ENCODE peak calls at places on chromosomes 3 and 15, in seven cellular contexts. O is H1, X is GM12878, K is A549, V is HCT116, B is K562, F is HepG2. R is an unnamed sample.

GRCh38 chr3:152574461-152575079 is 260.4 kb upstream of the P2RY1 start:
- DNase-seq in O (no peak), X (peak; percentile 26), K (peak; percentile 58), V (peak; percentile 38), B (peak; percentile 43), F (peak; percentile 26), R (peak; percentile 51)

GRCh38 chr15:40958723-40959122 is 5.5 kb downstream of the CHAC1 start:
- DNase-seq in O (no peak), X (no peak), K (no peak), V (no peak), B (no peak), F (no peak), R (no peak)

GRCh38 chr15:68843425-68844311 is 23.0 kb upstream of the ANP32A start:
- DNase-seq in O (no peak), X (no peak), K (no peak), V (no peak), B (no peak), F (no peak), R (no peak)

GRCh38 chr3:133948131-133948810 is 52.6 kb upstream of the RAB6B start:
- DNase-seq in O (no peak), X (no peak), K (no peak), V (no peak), B (no peak), F (no peak), R (no peak)

GRCh38 chr3:10437995-10438901 is 67.1 kb downstream of the ATP2B2 start:
- DNase-seq in O (no peak), X (no peak), K (no peak), V (no peak), B (peak; percentile 79), F (no peak), R (peak; percentile 96)

GRCh38 chr3:192864943-192865342 is 52.7 kb downstream of the MB21D2 start:
- DNase-seq in O (no peak), X (no peak), K (no peak), V (no peak), B (no peak), F (no peak), R (peak; percentile 43)

GRCh38 chr15:77305953-77306352 is 114.0 kb downstream of the PEAK1 start:
- DNase-seq in O (no peak), X (no peak), K (no peak), V (no peak), B (no peak), F (no peak), R (no peak)

GRCh38 chr3:127101411-127102067 is 91.4 kb upstream of the PRR23E start:
- DNase-seq in O (no peak), X (no peak), K (no peak), V (no peak), B (no peak), F (no peak), R (no peak)

GRCh38 chr15:65935391-65935790 is 66.1 kb downstream of the RAB11A start:
- DNase-seq in O (no peak), X (no peak), K (no peak), V (no peak), B (no peak), F (no peak), R (no peak)

DNA sequence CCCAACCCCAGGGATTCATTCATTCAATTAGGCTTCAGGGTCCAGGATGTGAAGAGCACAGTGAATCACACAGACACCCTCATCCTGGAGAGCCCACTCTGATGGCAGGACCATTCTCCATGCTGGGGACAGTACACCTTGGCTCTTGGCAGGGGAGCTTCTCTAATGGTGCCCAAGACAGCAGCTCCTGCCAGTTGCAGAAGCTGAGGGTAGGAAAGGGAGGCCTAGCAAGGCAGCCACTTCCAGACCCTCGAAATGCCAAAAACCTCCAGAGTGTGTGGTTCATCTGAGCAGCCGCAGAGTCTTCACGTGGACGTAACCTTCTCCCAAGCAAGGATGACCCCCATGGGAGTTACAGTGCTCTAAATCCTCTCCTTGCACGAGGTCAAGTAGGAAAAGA is 186.2 kb downstream of the XXYLT1 start:
- DNase-seq in O (no peak), X (no peak), K (no peak), V (no peak), B (no peak), F (no peak), R (no peak)
- TF ChIP-seq CEBPB in O (no peak), X (no peak), K (no peak), V (no peak), B (no peak), F (no peak), R (no peak)

GRCh38 chr15:97545799-97546198 is 414.7 kb upstream of the ARRDC4 start:
- DNase-seq in O (no peak), X (no peak), K (no peak), V (no peak), B (no peak), F (no peak), R (no peak)
- TF ChIP-seq CEBPB in O (no peak), X (no peak), K (no peak), V (no peak), B (no peak), F (no peak), R (no peak)

GRCh38 chr3:141530133-141530768 is 43.4 kb downstream of the RASA2 start:
- DNase-seq in O (no peak), X (no peak), K (peak; percentile 10), V (no peak), B (no peak), F (no peak), R (peak; percentile 81)
- TF ChIP-seq CEBPB in O (no peak), X (no peak), K (peak; percentile 41), V (no peak), B (no peak), F (no peak), R (peak; percentile 90)

DNA sequence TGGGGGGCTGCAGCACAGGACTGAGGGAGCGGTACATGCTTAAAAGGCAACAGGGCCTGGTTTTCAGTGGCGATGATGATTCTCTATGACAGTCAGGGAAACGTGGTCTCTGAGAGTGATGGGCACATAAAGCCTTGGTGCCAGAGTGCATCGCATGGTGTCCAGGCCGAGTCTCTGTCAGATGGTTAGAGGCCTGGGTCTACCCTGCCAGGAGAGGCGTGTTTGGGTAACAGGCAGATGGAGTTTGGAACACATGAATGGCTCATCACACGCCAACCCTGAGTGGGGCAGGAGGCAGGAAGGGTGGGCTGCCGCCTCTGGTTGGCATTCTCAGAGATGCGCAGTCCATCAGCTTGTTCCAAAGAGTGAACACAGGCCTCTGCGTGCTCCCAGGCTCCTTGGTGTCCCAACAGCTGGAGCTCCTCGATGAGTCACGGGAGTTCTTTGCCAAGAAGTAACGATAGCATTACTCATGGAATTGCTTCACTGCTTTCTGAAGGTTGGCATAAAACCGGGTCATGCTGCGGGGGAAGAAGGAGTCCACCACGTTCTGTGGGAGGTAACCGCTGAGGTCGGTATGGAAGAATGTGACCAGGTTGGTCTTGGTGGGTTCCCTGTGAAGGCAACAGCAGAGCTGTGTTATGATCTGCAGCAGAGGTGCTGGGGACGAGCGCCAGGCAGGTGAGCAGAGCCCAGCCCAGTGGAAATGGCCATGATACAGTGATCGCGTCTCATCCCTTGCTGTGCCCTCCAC is 11.0 kb downstream of the STARD5 start:
- DNase-seq in O (no peak), X (no peak), K (peak; percentile 81), V (peak; percentile 84), B (no peak), F (no peak), R (peak; percentile 99)
- TF ChIP-seq CEBPB in O (no peak), X (no peak), K (peak; percentile 93), V (peak; percentile 98), B (no peak), F (no peak), R (peak; percentile 100)

GRCh38 chr3:136595862-136596697 is 156.1 kb downstream of the STAG1 start:
- DNase-seq in O (no peak), X (no peak), K (no peak), V (no peak), B (no peak), F (no peak), R (no peak)
- TF ChIP-seq CEBPB in O (no peak), X (no peak), K (no peak), V (no peak), B (no peak), F (no peak), R (no peak)

GRCh38 chr3:129181834-129182233 is 1.9 kb downstream of the CNBP start:
- DNase-seq in O (no peak), X (no peak), K (no peak), V (no peak), B (no peak), F (no peak), R (no peak)

GRCh38 chr3:129185774-129186173 is 2.1 kb upstream of the CNBP start:
- DNase-seq in O (no peak), X (no peak), K (no peak), V (no peak), B (no peak), F (no peak), R (no peak)

GRCh38 chr3:129182390-129183180 is 1.1 kb downstream of the CNBP start:
- DNase-seq in O (no peak), X (no peak), K (no peak), V (no peak), B (peak; percentile 12), F (no peak), R (peak; percentile 50)

GRCh38 chr3:129183569-129184395 is at the start of gene CNBP:
- DNase-seq in O (no peak), X (peak; percentile 65), K (peak; percentile 94), V (peak; percentile 78), B (peak; percentile 95), F (peak; percentile 83), R (peak; percentile 92)

GRCh38 chr3:129184396-129184656 is 630 bp upstream of the CNBP start:
- DNase-seq in O (no peak), X (no peak), K (peak; percentile 35), V (no peak), B (peak; percentile 37), F (peak; percentile 47), R (no peak)
- TF ChIP-seq CEBPB in O (no peak), X (no peak), K (no peak), V (no peak), B (no peak), F (no peak), R (no peak)

DNA sequence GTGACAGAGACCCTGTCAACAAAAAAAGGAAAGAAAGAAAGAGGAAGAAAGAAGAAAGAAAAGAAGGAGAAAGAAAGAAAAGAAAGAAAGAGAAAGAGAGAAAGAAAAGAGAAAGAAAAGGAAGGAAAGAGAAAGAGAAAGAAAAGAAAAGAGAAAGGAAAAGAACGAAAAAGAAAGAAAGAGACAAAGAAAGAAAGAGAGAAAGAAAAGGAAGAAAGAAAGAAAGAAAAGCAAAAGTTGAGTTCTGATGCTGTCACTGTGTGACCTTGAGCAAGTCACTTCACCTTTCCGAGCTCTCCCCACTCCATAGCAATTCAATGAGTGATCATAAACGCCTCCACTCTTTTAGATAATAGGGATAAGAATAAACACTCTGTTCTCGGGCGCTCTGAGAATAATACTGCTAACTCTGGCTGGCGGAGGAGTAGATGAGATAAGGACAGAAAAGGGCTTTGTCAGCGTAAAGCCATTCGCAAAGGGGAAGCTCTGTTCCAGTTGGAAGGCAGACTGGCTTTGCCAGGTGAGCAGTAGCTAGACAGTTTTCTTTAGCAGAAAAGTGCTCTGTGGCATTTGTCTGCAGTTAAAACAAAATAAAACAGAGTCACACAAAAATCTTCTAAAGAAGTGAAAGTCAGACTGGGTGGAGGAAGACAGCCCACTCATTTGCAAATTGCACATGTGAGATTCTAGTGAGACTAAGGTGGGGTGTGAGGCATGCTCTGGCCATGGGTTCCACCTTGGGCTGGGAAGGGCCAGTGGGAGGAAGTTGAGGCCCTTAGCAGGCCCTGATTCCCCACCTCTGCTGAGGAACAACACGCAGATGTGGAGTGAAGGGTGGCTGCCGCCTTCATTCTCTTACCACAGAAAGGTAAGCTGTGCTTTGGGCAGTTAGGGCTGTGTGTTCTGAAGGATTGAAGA is 9.6 kb upstream of the FLNB start:
- DNase-seq in O (no peak), X (no peak), K (no peak), V (no peak), B (peak; percentile 60), F (peak; percentile 77), R (peak; percentile 81)
- TF ChIP-seq CEBPB in O (no peak), X (no peak), K (no peak), V (no peak), B (no peak), F (no peak), R (no peak)

GRCh38 chr3:713225-713624 is 379.6 kb upstream of the CNTN6 start:
- DNase-seq in O (no peak), X (no peak), K (no peak), V (no peak), B (no peak), F (no peak), R (no peak)
- TF ChIP-seq CEBPB in O (no peak), X (no peak), K (no peak), V (no peak), B (no peak), F (no peak), R (no peak)